ENCODE peak calls at places on chromosomes 3 and 15, in eight cellular contexts. R is BE2C, I is transverse colon, Y is lower lobe of right lung, D is neural progenitor cell, U is right cardiac atrium, V is uterus, B is Panc1. C is an unnamed sample. For H3K4me1, the result is how much of the 10 kb centered on the place peaks cover.

GRCh38 chr15:24878153-24878552 is 76.6 kb upstream of the SNRPN start:
- DNase-seq in R (peak), I (peak), Y (peak), D (no peak), U (peak), V (no peak), B (no peak), C (peak)

GRCh38 chr3:35184775-35185174 is 454.6 kb upstream of the ARPP21 start:
- DNase-seq in R (no peak), I (no peak), Y (no peak), D (no peak), U (no peak), V (no peak), B (no peak), C (no peak)

GRCh38 chr3:47250309-47251060 is 32.1 kb downstream of the KIF9 start:
- DNase-seq in R (peak), I (peak), Y (peak), D (peak), U (peak), V (no peak), B (no peak), C (peak)

GRCh38 chr3:23740517-23741402 is 65.0 kb upstream of the UBE2E1 start:
- DNase-seq in R (no peak), I (peak), Y (peak), D (no peak), U (no peak), V (no peak), B (peak), C (no peak)

GRCh38 chr15:92006186-92007028 is 152.9 kb downstream of the SLCO3A1 start:
- DNase-seq in R (no peak), I (no peak), Y (no peak), D (no peak), U (no peak), V (no peak), B (no peak), C (no peak)

GRCh38 chr15:88844749-88845386 is 41.6 kb downstream of the ACAN start:
- DNase-seq in R (no peak), I (no peak), Y (no peak), D (no peak), U (no peak), V (no peak), B (no peak), C (no peak)

GRCh38 chr3:191263365-191263764 is 64.3 kb downstream of the OSTN start:
- DNase-seq in R (no peak), I (no peak), Y (no peak), D (no peak), U (no peak), V (no peak), B (no peak), C (no peak)

GRCh38 chr3:11641683-11642407 is 1.9 kb downstream of the VGLL4 start:
- DNase-seq in R (no peak), I (no peak), Y (no peak), D (peak), U (peak), V (no peak), B (no peak), C (no peak)

GRCh38 chr3:125039041-125039896 is 16.5 kb downstream of the HEG1 start:
- DNase-seq in R (no peak), I (no peak), Y (no peak), D (peak), U (no peak), V (no peak), B (no peak), C (no peak)

GRCh38 chr3:54056521-54056920 is 65.8 kb upstream of the CACNA2D3 start:
- DNase-seq in R (no peak), I (no peak), Y (no peak), D (no peak), U (no peak), V (no peak), B (no peak), C (no peak)

GRCh38 chr3:11260460-11260859 is 11.7 kb upstream of the ATG7 start:
- DNase-seq in R (no peak), I (no peak), Y (no peak), D (no peak), U (no peak), V (no peak), B (no peak), C (no peak)

GRCh38 chr15:31079519-31079918 is 22.0 kb downstream of the TRPM1 start:
- DNase-seq in R (no peak), I (no peak), Y (no peak), D (no peak), U (no peak), V (no peak), B (no peak), C (no peak)

GRCh38 chr15:75177360-75178071 is 24.2 kb upstream of the C15orf39 start:
- DNase-seq in R (no peak), I (no peak), Y (no peak), D (no peak), U (peak), V (no peak), B (no peak), C (no peak)

GRCh38 chr3:74267126-74267525 is 347.3 kb downstream of the CNTN3 start:
- DNase-seq in R (no peak), I (no peak), Y (no peak), D (no peak), U (no peak), V (no peak), B (no peak), C (no peak)

GRCh38 chr15:47812436-47813109 is 95.3 kb downstream of the SEMA6D start:
- DNase-seq in R (no peak), I (no peak), Y (no peak), D (no peak), U (no peak), V (no peak), B (peak), C (no peak)

GRCh38 chr15:81398910-81399551 is 25.0 kb upstream of the TMC3 start:
- DNase-seq in R (no peak), I (no peak), Y (no peak), D (no peak), U (no peak), V (no peak), B (no peak), C (peak)

GRCh38 chr3:189186093-189186492 is 14.3 kb downstream of the TPRG1 start:
- DNase-seq in R (no peak), I (no peak), Y (no peak), D (no peak), U (peak), V (no peak), B (no peak), C (no peak)

DNA sequence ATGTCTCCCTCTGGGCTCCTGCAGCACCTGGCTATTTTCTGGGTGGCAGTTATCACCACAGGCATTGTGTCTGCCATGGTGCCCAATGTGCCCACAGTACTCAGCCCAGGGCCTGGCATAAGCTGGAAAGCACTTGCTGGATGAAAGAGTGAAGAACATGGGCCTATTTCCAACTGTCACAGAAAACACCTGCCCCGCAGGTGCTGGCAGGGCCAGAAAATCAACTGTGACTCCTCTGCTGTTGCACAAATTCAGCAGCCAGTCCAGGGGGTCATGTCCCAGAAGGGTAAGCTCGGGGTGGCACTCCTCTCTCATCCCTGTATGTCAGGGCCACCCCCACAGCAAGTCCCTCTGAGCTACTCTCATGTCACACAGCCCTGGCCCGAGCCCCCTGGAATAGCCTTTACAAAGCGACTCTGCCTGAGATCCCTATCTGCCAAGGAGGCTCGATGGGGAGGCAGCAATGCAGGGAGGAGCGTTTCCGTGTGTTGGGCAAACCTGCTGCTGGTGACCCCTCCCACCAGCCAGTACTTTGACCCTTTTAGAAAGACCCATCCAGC is 16.9 kb downstream of the ITIH3 start:
- DNase-seq in R (no peak), I (no peak), Y (no peak), D (no peak), U (no peak), V (no peak), B (no peak), C (no peak)
- H3K4me1 ChIP-seq in R (under half), I (under half), Y (under half), D (under half), U (under half), V (under half), B (under half), C (under half)

DNA sequence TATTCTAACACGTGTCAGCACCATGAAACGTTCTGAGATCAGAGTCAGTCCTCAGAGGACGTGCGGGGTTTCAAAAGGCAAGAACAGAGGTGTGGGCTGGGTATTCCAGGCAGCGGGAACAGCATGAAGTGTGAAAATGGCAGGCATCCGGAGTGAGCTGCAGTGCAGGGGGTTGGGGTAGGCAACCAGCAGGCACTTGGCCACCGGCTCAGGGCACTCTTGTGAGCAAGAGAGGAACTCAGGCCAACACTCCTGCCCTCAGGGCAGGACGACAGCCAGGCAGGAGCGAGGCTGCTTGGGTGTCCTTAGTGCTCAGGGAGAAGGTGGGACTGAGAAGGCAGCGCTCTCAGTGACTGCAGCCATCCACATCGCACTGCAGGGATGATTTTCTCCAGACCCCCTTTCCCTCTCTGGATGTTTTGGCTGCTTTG is 151.1 kb downstream of the NUP210 start:
- DNase-seq in R (peak), I (no peak), Y (peak), D (no peak), U (no peak), V (no peak), B (no peak), C (no peak)
- H3K4me1 ChIP-seq in R (under half), I (under half), Y (under half), D (under half), U (under half), V (under half), B (under half), C (under half)

GRCh38 chr3:21036888-21037287 is 714.1 kb downstream of the ZNF385D start:
- DNase-seq in R (no peak), I (no peak), Y (no peak), D (no peak), U (no peak), V (no peak), B (no peak), C (no peak)

GRCh38 chr3:21043139-21043538 is 707.9 kb downstream of the ZNF385D start:
- DNase-seq in R (no peak), I (no peak), Y (no peak), D (no peak), U (no peak), V (no peak), B (no peak), C (no peak)

GRCh38 chr3:21042184-21042583 is 708.8 kb downstream of the ZNF385D start:
- DNase-seq in R (no peak), I (no peak), Y (no peak), D (no peak), U (no peak), V (no peak), B (no peak), C (no peak)

GRCh38 chr3:21041621-21042020 is 709.4 kb downstream of the ZNF385D start:
- DNase-seq in R (no peak), I (no peak), Y (no peak), D (no peak), U (no peak), V (no peak), B (no peak), C (no peak)
- H3K4me1 ChIP-seq in R (under half), I (under half), Y (under half), D (under half), U (under half), V (under half), B (under half), C (under half)

GRCh38 chr3:56297281-56297680 is 171.0 kb downstream of the ERC2 start:
- DNase-seq in R (no peak), I (no peak), Y (no peak), D (no peak), U (no peak), V (no peak), B (no peak), C (no peak)

GRCh38 chr3:56296361-56296760 is 171.9 kb downstream of the ERC2 start:
- DNase-seq in R (no peak), I (no peak), Y (no peak), D (no peak), U (no peak), V (no peak), B (no peak), C (no peak)

GRCh38 chr3:56295161-56295560 is 173.1 kb downstream of the ERC2 start:
- DNase-seq in R (no peak), I (no peak), Y (no peak), D (no peak), U (no peak), V (no peak), B (no peak), C (no peak)

GRCh38 chr3:56291953-56292352 is 176.3 kb downstream of the ERC2 start:
- DNase-seq in R (no peak), I (no peak), Y (no peak), D (no peak), U (no peak), V (no peak), B (no peak), C (no peak)

GRCh38 chr3:56294316-56294715 is 174.0 kb downstream of the ERC2 start:
- DNase-seq in R (no peak), I (no peak), Y (no peak), D (no peak), U (no peak), V (no peak), B (no peak), C (no peak)
- H3K4me1 ChIP-seq in R (under half), I (under half), Y (under half), D (under half), U (under half), V (under half), B (under half), C (under half)

GRCh38 chr3:14528081-14528480 is 12.1 kb downstream of the GRIP2 start:
- DNase-seq in R (no peak), I (no peak), Y (no peak), D (no peak), U (no peak), V (no peak), B (no peak), C (no peak)
- H3K4me1 ChIP-seq in R (under half), I (under half), Y (under half), D (under half), U (under half), V (under half), B (under half), C (under half)

DNA sequence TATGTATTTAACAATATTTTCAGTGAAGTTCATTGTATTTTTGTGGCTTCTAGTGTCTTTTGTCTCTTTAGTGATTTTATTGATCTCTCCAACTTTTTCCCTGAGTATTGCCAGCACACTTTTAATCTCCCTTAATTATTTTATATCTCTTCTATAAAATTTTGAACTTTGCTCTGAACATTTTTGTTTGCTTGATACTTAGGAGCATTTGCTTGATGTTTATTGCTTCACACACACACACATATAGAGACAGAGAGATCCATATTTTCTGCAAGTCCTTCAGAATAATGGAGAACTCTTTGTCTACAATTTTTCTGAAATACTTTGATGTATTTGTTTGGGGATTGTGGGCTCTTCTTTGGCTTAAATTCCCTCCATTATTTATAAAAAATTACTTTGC is 213.8 kb downstream of the SLC9A9 start:
- DNase-seq in R (no peak), I (no peak), Y (no peak), D (no peak), U (no peak), V (no peak), B (no peak), C (no peak)
- H3K4me1 ChIP-seq in R (under half), I (under half), Y (under half), D (under half), U (under half), V (under half), B (under half), C (under half)

C was measured in prostate gland.